ENCODE peak calls at places on chromosomes 2 and 18, in six cellular contexts. O is tibial artery, J is ELF-1, Y is substantia nigra, L is AG04450, V is cardiac muscle cell. A is an unnamed sample.

GRCh38 chr2:103664690-103665089 is 902.9 kb downstream of the TMEM182 start:
- DNase-seq in L (no peak), V (no peak), O (no peak), Y (no peak), J (no peak), A (no peak)

GRCh38 chr2:235793163-235793752 is 299.4 kb downstream of the AGAP1 start:
- DNase-seq in L (no peak), J (peak), V (peak), Y (no peak), O (no peak), A (peak)

GRCh38 chr2:60356346-60356745 is 197.1 kb downstream of the BCL11A start:
- DNase-seq in L (no peak), Y (no peak), J (no peak), O (no peak), V (no peak), A (no peak)

GRCh38 chr2:10910625-10911024 is 1.1 kb upstream of the KCNF1 start:
- DNase-seq in Y (no peak), V (no peak), J (no peak), L (no peak), O (no peak), A (no peak)

GRCh38 chr2:118748245-118748885 is 99.1 kb downstream of the EN1 start:
- DNase-seq in J (no peak), Y (no peak), V (peak), O (no peak), L (no peak), A (no peak)

GRCh38 chr2:168816369-168816768 is 13.9 kb downstream of the NOSTRIN start:
- DNase-seq in Y (no peak), O (no peak), L (peak), V (peak), J (peak), A (no peak)

GRCh38 chr2:69385443-69386151 is 1.4 kb downstream of the GFPT1 start:
- DNase-seq in J (no peak), O (no peak), Y (no peak), L (no peak), V (peak), A (no peak)

GRCh38 chr18:7954229-7954628 is 387.1 kb downstream of the PTPRM start:
- DNase-seq in O (no peak), J (no peak), L (no peak), V (peak), Y (no peak), A (no peak)

GRCh38 chr2:150850641-150851040 is 363.2 kb upstream of the RND3 start:
- DNase-seq in J (no peak), V (no peak), Y (no peak), O (no peak), L (no peak), A (no peak)

GRCh38 chr2:55120634-55121359 is 70.5 kb upstream of the RTN4 start:
- DNase-seq in L (no peak), J (peak), O (peak), V (peak), Y (no peak), A (no peak)

GRCh38 chr18:55794288-55795052 is 206.5 kb upstream of the TCF4 start:
- DNase-seq in Y (no peak), L (peak), O (no peak), V (no peak), J (no peak), A (no peak)

GRCh38 chr2:233240897-233241296 is 10.6 kb upstream of the ATG16L1 start:
- DNase-seq in L (no peak), Y (no peak), V (no peak), O (no peak), J (no peak), A (no peak)

GRCh38 chr2:237665713-237666143 is 38.3 kb downstream of the LRRFIP1 start:
- DNase-seq in V (no peak), Y (no peak), J (peak), O (no peak), L (no peak), A (no peak)

GRCh38 chr2:222295368-222296041 is 3.3 kb downstream of the PAX3 start:
- DNase-seq in J (peak), L (no peak), O (no peak), V (no peak), Y (no peak), A (no peak)

GRCh38 chr18:68623342-68623741 is 91.6 kb downstream of the TMX3 start:
- DNase-seq in L (peak), Y (peak), J (peak), O (peak), V (peak), A (peak)

GRCh38 chr2:135219226-135219625 is 167.1 kb downstream of the RAB3GAP1 start:
- DNase-seq in V (no peak), L (no peak), O (no peak), J (no peak), Y (no peak), A (no peak)

GRCh38 chr2:1625281-1626001 is 118.9 kb downstream of the PXDN start:
- DNase-seq in O (no peak), V (peak), Y (no peak), J (peak), L (peak), A (peak)

GRCh38 chr2:100742884-100743283 is 77.1 kb upstream of the NPAS2 start:
- DNase-seq in J (no peak), Y (no peak), L (peak), V (peak), O (no peak), A (peak)

GRCh38 chr18:75208836-75209128 is 157 bp downstream of the PTGR3 start:
- DNase-seq in V (no peak), J (no peak), Y (no peak), O (no peak), L (no peak), A (no peak)

GRCh38 chr2:23760746-23761145 is 166.2 kb downstream of the ATAD2B start:
- DNase-seq in Y (no peak), L (peak), V (peak), J (no peak), O (no peak), A (peak)